ENCODE peak calls at places on chromosomes 7 and 10, in five cellular contexts. E, Z, I, K and X are unnamed samples. For H3K9me3 and H3K4me1, the result is how much of the 10 kb centered on the place peaks cover.

GRCh38 chr10:78510566-78511323 is 477.1 kb downstream of the RPS24 start:
- DNase-seq in Z (no peak), I (no peak), E (no peak), K (no peak), X (peak)

GRCh38 chr7:127447326-127447945 is 54.9 kb upstream of the ZNF800 start:
- DNase-seq in Z (no peak), I (no peak), E (no peak), K (peak), X (peak)

GRCh38 chr10:124221356-124222297 is 128.2 kb upstream of the CHST15 start:
- DNase-seq in K (peak), I (no peak), E (no peak), Z (no peak), X (no peak)

GRCh38 chr10:35716776-35717175 is 74.7 kb upstream of the FZD8 start:
- DNase-seq in Z (no peak), E (no peak), I (no peak), K (no peak), X (no peak)

GRCh38 chr7:17915168-17915567 is 25.1 kb downstream of the SNX13 start:
- DNase-seq in I (no peak), Z (no peak), E (no peak), K (no peak), X (no peak)

GRCh38 chr10:28939352-28940157 is 262.2 kb downstream of the BAMBI start:
- DNase-seq in I (peak), E (peak), Z (peak), K (peak), X (no peak)

GRCh38 chr7:43929529-43930457 is 3.6 kb downstream of the UBE2D4 start:
- DNase-seq in K (no peak), Z (no peak), E (no peak), I (no peak), X (no peak)

GRCh38 chr7:132225216-132226030 is 350.8 kb downstream of the PLXNA4 start:
- DNase-seq in Z (peak), K (no peak), I (peak), E (peak), X (no peak)

GRCh38 chr10:5679606-5680005 is 5.0 kb upstream of the TASOR2 start:
- DNase-seq in I (no peak), Z (no peak), E (no peak), K (peak), X (no peak)

GRCh38 chr7:95687759-95688343 is 84.5 kb upstream of the DYNC1I1 start:
- DNase-seq in E (no peak), I (peak), K (peak), Z (no peak), X (no peak)

GRCh38 chr7:171364-171904 is 20.9 kb upstream of the FAM20C start:
- DNase-seq in Z (no peak), K (no peak), E (peak), I (no peak), X (no peak)

GRCh38 chr10:126135939-126136595 is 239.7 kb downstream of the FANK1 start:
- DNase-seq in Z (no peak), K (no peak), E (no peak), I (no peak), X (no peak)

GRCh38 chr10:79028456-79029010 is 40.2 kb upstream of the ZMIZ1 start:
- DNase-seq in Z (peak), E (peak), I (no peak), K (no peak), X (no peak)

GRCh38 chr10:593016-593415 is 96.5 kb downstream of the DIP2C start:
- DNase-seq in Z (no peak), I (no peak), K (no peak), E (no peak), X (no peak)

GRCh38 chr10:107548301-107548700 is 383.8 kb upstream of the SORCS1 start:
- DNase-seq in K (peak), E (no peak), Z (no peak), I (no peak), X (no peak)

GRCh38 chr10:125120046-125120710 is 40.2 kb downstream of the CTBP2 start:
- DNase-seq in I (no peak), Z (no peak), E (no peak), K (peak), X (no peak)

GRCh38 chr7:103065666-103066065 is 8.9 kb downstream of the FBXL13 start:
- DNase-seq in E (no peak), Z (peak), I (peak), K (peak), X (peak)

GRCh38 chr10:43060291-43060690 is 16.6 kb upstream of the RET start:
- DNase-seq in K (no peak), Z (peak), E (peak), I (no peak), X (no peak)

GRCh38 chr10:110398419-110399162 is 93.9 kb upstream of the SMNDC1 start:
- DNase-seq in E (no peak), K (peak), Z (peak), I (peak), X (no peak)

GRCh38 chr7:70612811-70613210 is 519.1 kb upstream of the GALNT17 start:
- DNase-seq in K (no peak), E (no peak), I (no peak), Z (no peak), X (no peak)

GRCh38 chr7:70618020-70618551 is 513.9 kb upstream of the GALNT17 start:
- DNase-seq in Z (peak), I (no peak), E (no peak), K (no peak), X (no peak)

GRCh38 chr7:70614237-70614984 is 517.5 kb upstream of the GALNT17 start:
- DNase-seq in K (peak), E (peak), I (no peak), Z (peak), X (no peak)

GRCh38 chr7:70616821-70617220 is 515.1 kb upstream of the GALNT17 start:
- DNase-seq in Z (no peak), K (no peak), E (no peak), I (no peak), X (no peak)

DNA sequence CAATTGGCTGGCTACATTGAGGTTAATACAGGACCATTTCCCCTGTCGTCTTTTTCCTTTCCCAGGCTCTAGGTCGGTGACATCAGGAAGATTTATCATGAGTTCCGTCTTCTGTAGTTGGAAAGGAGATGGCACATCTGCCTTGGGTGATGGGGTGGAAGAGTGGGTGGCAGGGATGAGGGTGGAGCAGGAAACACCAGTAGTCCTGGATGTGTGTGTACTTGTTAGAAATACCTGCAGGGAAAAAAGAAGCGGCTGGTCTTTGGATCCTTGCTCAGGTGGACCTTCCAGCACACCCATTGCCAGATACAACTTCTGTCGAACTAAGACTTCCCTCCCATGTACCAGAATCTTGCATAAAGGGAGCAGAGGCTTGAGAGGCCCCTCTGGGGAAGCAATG is 516.9 kb upstream of the GALNT17 start:
- DNase-seq in K (no peak), E (no peak), I (no peak), Z (no peak), X (no peak)
- H3K9me3 ChIP-seq in K (under half), E (under half), I (under half), Z (under half), X (under half)

GRCh38 chr7:22469371-22470143 is 30.4 kb downstream of the STEAP1B start:
- DNase-seq in I (no peak), Z (no peak), E (no peak), K (no peak), X (no peak)
- H3K27ac ChIP-seq in I (no peak), Z (no peak), E (no peak), K (no peak), X (no peak)

DNA sequence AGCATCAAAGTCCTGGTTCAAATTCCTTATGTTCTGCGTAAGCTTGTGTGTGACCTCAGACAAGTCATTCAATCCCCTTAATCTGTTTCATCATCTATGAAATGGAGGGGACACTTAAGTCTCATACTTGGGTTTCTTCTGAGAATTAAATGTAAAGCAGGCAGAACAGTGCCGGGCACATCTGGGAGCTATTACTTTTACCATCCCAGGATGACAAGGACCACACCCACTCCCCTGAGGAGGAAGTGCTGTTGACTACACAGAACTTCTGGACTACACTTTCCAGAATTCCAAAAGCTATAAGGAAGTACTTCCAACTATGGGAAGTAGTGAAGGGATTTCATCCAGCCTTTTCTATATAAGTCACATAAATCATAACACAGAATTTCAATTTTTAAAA is 294.9 kb downstream of the IPMK start:
- DNase-seq in I (no peak), K (no peak), Z (no peak), E (no peak), X (no peak)
- H3K4me1 ChIP-seq in I (under half), K (under half), Z (under half), E (under half), X (under half)

DNA sequence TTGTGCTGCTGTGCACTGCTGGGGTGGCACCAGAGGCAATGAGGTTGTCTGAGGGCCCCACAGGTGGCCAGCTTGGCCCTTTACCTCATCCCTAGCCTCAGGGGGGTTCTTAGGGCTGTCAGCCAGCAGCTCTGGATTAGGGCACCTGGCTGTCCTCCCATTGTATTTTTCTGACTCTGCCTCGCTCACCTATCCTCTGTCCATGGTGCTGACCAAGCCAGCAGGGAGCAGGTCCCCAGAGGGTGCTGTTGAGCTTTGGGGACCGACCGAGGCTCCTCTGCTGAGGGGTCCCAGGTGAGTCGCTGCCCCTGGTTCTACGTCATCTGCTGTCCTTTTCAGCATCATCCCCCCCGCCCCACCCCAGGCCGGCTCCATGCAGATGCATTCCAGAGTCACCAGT is 32.1 kb upstream of the ZNF735 start:
- DNase-seq in E (no peak), K (no peak), I (no peak), Z (no peak), X (no peak)
- H3K9me3 ChIP-seq in E (under half), K (under half), I (under half), Z (under half), X (under half)

GRCh38 chr7:157411580-157411979 is 74.8 kb downstream of the DNAJB6 start:
- DNase-seq in Z (no peak), I (no peak), K (peak), E (no peak), X (peak)

GRCh38 chr7:157410831-157411556 is 74.2 kb downstream of the DNAJB6 start:
- DNase-seq in E (no peak), I (no peak), K (no peak), Z (no peak), X (no peak)

GRCh38 chr7:157412491-157413180 is 75.8 kb downstream of the DNAJB6 start:
- DNase-seq in K (no peak), E (no peak), I (no peak), Z (no peak), X (no peak)

GRCh38 chr7:157409753-157410727 is 73.2 kb downstream of the DNAJB6 start:
- DNase-seq in Z (no peak), K (no peak), I (no peak), E (peak), X (no peak)

DNA sequence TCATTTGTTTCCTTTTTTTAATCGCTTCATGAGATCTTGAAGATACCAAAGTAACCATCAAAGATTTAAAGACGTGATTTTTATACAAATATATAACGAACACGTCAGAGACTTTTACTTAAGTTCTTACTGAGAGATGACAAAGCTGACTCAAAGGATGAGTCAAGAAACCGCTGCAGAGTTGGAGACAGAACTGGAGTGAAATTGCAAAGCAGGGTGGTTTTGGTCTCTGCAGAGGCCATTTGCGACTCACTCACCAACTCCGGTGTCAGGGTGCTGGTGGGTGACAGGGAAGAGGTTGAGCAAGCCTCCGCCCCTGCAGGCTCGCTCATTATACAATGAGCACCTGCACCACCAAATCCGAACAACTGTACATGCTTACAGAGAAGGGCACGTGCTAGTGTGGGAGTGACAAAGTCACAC is 75.2 kb downstream of the DNAJB6 start:
- DNase-seq in K (peak), E (no peak), Z (no peak), I (no peak), X (no peak)
- H3K27ac ChIP-seq in K (no peak), E (no peak), Z (no peak), I (no peak), X (no peak)

GRCh38 chr7:5586963-5587348 is 163.3 kb upstream of the TNRC18 start:
- DNase-seq in K (no peak), I (no peak), Z (no peak), E (no peak), X (no peak)
- H3K4me1 ChIP-seq in K (under half), I (under half), Z (under half), E (under half), X (under half)

GRCh38 chr7:159239028-159239427 is 94.4 kb upstream of the VIPR2 start:
- DNase-seq in Z (no peak), I (no peak), K (no peak), E (no peak), X (no peak)

GRCh38 chr7:159240962-159241361 is 96.3 kb upstream of the VIPR2 start:
- DNase-seq in Z (no peak), K (no peak), I (no peak), E (no peak), X (no peak)

GRCh38 chr7:159237022-159237421 is 92.4 kb upstream of the VIPR2 start:
- DNase-seq in E (no peak), I (no peak), K (no peak), Z (no peak), X (no peak)
- H3K9me3 ChIP-seq in E (under half), I (under half), K (under half), Z (under half), X (under half)

DNA sequence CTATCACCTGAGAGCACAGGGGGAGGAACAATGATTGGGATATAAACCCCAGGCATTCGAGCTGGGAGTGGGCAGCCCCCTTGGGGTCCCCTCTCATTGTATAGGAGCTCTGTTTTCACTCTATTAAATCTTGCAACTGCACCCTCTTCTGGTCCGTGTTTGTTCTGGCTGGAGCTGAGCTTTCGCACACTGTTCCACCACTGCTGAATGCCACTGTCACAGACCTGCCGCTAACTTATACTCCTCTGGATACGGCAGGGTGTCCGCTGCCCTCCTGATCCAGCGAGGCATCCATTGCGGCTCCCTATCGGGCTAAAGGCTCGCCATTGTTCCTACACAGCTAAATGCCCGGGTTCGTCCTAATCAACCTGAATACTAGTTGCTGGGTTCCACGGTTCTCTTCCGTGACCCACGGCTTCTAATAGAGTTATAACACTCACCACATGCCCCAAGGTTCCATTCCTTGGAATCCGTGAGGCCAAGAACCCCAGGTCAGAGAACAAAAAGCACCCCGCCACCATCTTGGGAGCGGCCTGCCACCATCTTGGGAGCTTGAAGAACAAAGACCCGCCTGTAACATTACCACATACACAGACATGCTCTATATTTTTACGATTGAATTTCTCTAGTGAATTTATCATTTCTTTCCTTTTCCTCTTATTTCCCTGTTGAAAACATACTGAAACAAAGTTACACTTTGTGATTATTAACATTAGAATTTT is 9.0 kb downstream of the ZWINT start:
- DNase-seq in I (no peak), E (no peak), K (no peak), Z (no peak), X (no peak)
- H3K27ac ChIP-seq in I (no peak), E (no peak), K (no peak), Z (no peak), X (no peak)